ENCODE peak calls at places on chromosomes 16 and 17, in four cellular contexts. H, D, F and C are unnamed samples.

GRCh38 chr17:58059141-58059540 is 24.1 kb upstream of the DYNLL2 start:
- DNase-seq in H (no peak), D (no peak), F (no peak), C (no peak)

GRCh38 chr16:53022374-53022773 is 30.3 kb downstream of the CHD9NB start:
- DNase-seq in F (peak), H (peak), D (no peak), C (peak)

GRCh38 chr17:18241229-18241871 is 15.9 kb downstream of the LLGL1 start:
- DNase-seq in F (no peak), H (no peak), D (no peak), C (no peak)

GRCh38 chr17:40522961-40523310 is 21.5 kb upstream of the TNS4 start:
- DNase-seq in D (no peak), F (no peak), H (no peak), C (no peak)

GRCh38 chr16:57988929-57989328 is 11.5 kb downstream of the ZNF319 start:
- DNase-seq in D (no peak), H (no peak), F (peak), C (no peak)

GRCh38 chr17:30858556-30859250 is 26.9 kb downstream of the ATAD5 start:
- DNase-seq in F (no peak), D (no peak), H (peak), C (no peak)

GRCh38 chr17:56819431-56820145 is 14.1 kb downstream of the C17orf67 start:
- DNase-seq in H (peak), F (peak), D (peak), C (peak)

GRCh38 chr16:5215911-5216310 is 118.3 kb upstream of the EEF2KMT start:
- DNase-seq in H (no peak), F (no peak), D (no peak), C (no peak)

GRCh38 chr16:8878523-8878911 is 3.6 kb upstream of the LITAFD start:
- DNase-seq in D (no peak), F (peak), H (peak), C (no peak)

GRCh38 chr17:31674717-31675349 is 184.2 kb downstream of the COPRS start:
- DNase-seq in F (no peak), H (peak), D (no peak), C (no peak)

GRCh38 chr16:21064203-21064602 is 86.4 kb downstream of the DNAH3 start:
- DNase-seq in F (no peak), D (no peak), H (no peak), C (no peak)

GRCh38 chr17:52027620-52028019 is 130.9 kb downstream of the CA10 start:
- DNase-seq in D (no peak), F (peak), H (no peak), C (no peak)
- TF ChIP-seq BHLHE40 in D (no peak), F (no peak), H (no peak), C (no peak)

DNA sequence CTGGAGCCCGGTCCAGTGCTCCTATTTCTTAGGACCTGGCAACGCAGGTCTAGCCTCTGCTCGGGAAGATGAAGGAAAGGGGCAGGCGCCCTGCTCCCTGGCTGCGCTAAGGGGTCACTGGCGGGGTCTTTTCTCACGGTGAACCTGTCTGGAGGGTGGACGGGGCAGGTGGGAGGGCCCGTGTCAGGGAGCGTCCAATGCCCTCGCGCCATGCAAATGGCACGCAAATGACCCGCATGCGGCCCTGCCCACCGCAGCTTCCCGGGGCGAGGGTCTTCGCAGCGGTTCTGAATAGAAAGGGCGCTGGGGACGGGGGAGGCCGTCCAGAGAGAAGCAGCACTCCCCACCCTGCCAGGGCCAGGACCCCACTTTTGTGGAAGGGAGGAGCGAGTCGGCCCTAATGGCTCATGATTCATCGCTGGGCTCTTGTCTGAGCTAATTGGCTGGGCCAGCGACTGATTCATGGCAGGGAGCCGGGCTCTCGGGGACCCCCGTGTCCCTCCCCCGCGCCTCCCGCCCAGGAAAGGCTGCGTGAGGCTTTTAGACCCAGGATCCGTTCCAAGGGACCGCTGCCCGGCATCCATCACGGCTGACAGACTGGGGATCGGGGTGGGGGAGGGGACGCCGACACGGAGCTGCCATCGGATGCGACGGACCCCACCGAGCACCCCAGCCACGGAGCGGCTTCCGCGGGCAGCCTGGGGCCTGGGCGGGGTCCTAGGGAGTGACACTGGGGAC is 25.1 kb upstream of the NGFR start:
- DNase-seq in D (no peak), F (no peak), H (no peak), C (no peak)
- TF ChIP-seq BHLHE40 in D (no peak), F (no peak), H (no peak), C (no peak)

GRCh38 chr16:76278976-76279375 is 1.8 kb downstream of the CNTNAP4 start:
- DNase-seq in H (no peak), D (no peak), F (peak), C (no peak)

GRCh38 chr16:76278086-76278485 is 885 bp downstream of the CNTNAP4 start:
- DNase-seq in H (no peak), D (no peak), F (no peak), C (no peak)

GRCh38 chr16:76277099-76278030 is at the start of gene CNTNAP4:
- DNase-seq in F (no peak), D (no peak), H (no peak), C (peak)

DNA sequence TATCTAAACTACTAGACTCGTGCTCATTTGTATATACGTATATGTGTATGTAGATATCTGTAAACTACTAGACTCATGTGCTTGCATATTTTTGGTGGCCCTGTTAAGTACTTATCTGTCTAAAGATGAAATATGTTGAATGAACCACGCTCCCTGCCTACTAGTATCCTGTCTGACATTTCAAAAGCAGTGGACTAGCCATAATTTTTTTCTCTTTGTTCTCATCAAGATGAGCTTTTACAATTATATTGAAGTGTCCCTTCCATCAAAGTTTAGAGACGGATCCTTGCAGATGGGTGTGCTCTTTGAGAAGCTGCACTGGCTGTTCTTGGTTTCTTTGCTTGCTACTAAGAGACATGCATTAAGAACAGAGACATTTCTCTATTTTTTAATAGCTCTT is 3.2 kb downstream of the CNTNAP4 start:
- DNase-seq in F (no peak), H (no peak), D (no peak), C (no peak)
- TF ChIP-seq BHLHE40 in F (no peak), H (no peak), D (no peak), C (no peak)

DNA sequence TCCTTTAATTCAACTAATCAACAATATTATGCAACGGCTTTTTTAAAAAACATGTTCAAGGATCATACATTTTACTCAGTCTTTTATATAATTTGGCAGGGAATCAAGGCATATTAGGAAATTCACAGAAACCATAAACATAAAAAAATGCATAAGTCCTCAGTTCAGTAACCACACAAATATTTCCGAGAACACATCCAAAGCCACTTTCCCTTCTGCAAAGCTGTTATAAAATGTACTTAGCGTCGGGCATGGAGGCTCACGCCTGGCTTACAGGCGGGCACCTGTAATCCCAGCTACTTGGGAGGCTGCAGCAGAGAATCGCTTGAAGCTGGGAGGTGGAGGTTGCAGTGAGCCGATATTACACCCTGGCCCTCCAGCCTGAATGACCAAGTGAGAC is 9.7 kb upstream of the ZC3H7A start:
- DNase-seq in D (no peak), H (peak), F (no peak), C (no peak)
- TF ChIP-seq BHLHE40 in D (no peak), H (no peak), F (no peak), C (no peak)

DNA sequence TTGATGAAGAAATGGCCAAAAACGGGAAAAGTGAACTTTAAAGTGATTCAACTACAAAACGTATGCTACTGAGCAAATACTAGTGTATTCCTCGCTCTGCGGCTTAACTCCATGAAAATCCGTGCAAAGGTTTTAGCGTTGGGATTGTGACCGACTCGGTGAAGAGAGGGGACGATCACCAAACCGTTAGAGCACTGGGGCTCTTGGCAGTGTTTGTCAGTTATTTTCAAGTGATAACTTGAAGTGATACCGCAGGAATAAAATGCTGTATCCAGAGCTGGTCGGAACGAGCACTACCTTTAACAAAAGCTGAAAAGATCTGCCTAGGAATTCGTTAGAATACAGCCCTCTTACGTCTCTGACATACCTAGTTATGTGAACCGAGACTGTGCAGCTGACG is 773 bp upstream of the PPM1D start:
- DNase-seq in H (no peak), F (no peak), D (no peak), C (no peak)
- TF ChIP-seq BHLHE40 in H (no peak), F (no peak), D (no peak), C (no peak)

GRCh38 chr16:1477033-1477432 is 2.2 kb upstream of the CLCN7 start:
- DNase-seq in D (no peak), H (no peak), F (no peak), C (no peak)

GRCh38 chr16:1474471-1474795 is 395 bp downstream of the CLCN7 start:
- DNase-seq in F (no peak), H (no peak), D (no peak), C (peak)

GRCh38 chr16:1474796-1475551 is at the start of gene CLCN7:
- DNase-seq in D (no peak), F (peak), H (peak), C (peak)

GRCh38 chr16:1474047-1474446 is 781 bp downstream of the CLCN7 start:
- DNase-seq in H (no peak), F (no peak), D (no peak), C (no peak)

DNA sequence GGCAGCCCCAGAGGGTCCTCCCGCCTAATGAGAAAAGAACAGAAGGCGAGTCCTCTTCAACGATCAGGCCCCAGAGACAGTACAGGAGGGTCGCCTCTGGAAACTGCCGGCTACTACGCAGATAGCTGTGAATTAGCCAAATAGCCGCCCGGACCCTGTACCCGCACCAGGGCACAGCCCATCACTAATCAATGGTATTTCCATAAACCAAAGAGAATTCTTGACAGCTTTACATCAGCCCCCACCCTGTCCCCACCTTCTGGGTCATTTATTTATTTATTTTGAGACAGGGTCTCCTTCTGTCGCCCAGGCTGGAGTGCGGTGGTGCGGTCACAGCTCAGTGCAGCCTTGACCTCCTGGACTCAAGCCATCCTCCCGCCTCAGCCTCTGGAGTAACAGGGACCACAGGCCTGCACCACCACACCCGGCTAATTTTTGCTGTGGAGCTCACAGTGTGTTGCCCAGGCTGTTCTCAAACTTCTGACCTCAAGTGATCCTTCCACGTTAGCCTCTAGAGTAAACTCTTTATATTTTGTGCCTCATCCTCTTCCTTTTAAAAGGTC is 805 bp upstream of the CLCN7 start:
- DNase-seq in D (no peak), H (no peak), F (no peak), C (no peak)
- TF ChIP-seq BHLHE40 in D (no peak), H (no peak), F (no peak), C (no peak)

GRCh38 chr16:11796227-11797165 is 562 bp downstream of the ZC3H7A start:
- DNase-seq in H (peak), D (no peak), F (peak), C (peak)
- TF ChIP-seq BHLHE40 in H (no peak), D (no peak), F (no peak), C (no peak)

DNA sequence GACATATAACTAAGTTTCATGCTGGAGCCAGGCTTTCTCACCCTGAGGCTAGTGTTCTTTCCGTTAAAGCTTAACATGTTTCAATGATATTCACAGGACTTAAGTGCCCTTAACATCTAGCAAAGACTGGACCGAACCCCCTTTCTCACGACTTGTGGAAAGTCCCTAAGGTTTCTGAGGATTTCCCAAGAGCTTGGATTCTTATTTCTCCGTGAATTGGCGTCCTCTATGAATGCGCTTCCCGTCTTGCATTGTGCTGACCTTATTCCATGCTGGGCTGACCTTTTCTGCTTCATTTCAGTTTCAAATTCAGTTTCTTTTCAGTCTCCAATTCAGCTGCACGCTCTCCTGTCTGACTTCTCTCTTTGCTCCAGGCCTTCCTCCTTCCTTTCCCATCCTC is 206.4 kb downstream of the HS3ST3A1 start:
- DNase-seq in F (no peak), H (no peak), D (no peak), C (no peak)
- TF ChIP-seq BHLHE40 in F (no peak), H (no peak), D (no peak), C (no peak)

GRCh38 chr16:49630783-49631182 is 225.1 kb downstream of the ZNF423 start:
- DNase-seq in F (no peak), D (no peak), H (no peak), C (no peak)

GRCh38 chr16:49632798-49633189 is 223.1 kb downstream of the ZNF423 start:
- DNase-seq in F (no peak), D (no peak), H (no peak), C (no peak)

GRCh38 chr16:49632111-49632797 is 223.7 kb downstream of the ZNF423 start:
- DNase-seq in D (no peak), H (no peak), F (no peak), C (no peak)

GRCh38 chr16:49634235-49635008 is 221.5 kb downstream of the ZNF423 start:
- DNase-seq in F (no peak), D (no peak), H (no peak), C (no peak)

DNA sequence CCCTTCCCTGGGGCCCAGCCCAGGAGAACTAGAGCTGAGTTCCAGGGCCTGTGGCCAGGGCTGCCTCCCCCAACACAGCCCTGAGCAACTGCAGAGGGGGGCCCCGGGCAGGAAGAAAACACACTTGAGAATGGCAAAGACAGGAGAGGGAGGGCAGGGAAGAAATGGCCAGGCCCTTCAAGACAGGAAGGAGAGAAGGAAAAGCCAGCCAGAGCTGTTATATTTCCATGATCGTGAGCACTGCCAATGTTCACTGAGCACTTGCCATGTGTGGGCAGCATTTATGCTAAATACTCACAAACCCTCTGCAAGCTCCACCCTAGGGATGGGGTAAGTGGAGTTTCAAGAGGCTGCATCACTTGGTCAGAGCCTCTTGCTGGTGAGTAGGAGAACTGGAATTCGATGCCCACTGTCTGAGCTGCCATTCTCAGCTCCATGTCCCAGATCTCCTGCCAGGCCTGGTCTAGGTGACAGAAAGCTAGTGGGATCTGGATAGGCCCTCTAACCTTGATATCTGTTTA is 224.3 kb downstream of the ZNF423 start:
- DNase-seq in D (no peak), H (peak), F (no peak), C (no peak)
- TF ChIP-seq BHLHE40 in D (no peak), H (no peak), F (no peak), C (no peak)

GRCh38 chr17:10265100-10265810 is 66.8 kb upstream of the GAS7 start:
- DNase-seq in F (no peak), H (peak), D (peak), C (no peak)
- TF ChIP-seq BHLHE40 in F (no peak), H (no peak), D (no peak), C (no peak)